ENCODE peak calls at places on chromosomes 2 and 18, in ten cellular contexts. V is NCI-H748 treated with DMSO at 0.1 percent for 48 hours; P is LHCN-M2; B is NCI-H1105; I is smooth muscle cell of the brain vasculature; C is LoVo; X is NCI-H2081; Y is activated T-helper 9 cell treated with anti-CD3 and anti-CD28 coated beads, Interleukin-2, amount 50 U/mL, for 16 hours; T is esophagus squamous epithelium; S is fibroblast of villous mesenchyme. A is an unnamed sample.

GRCh38 chr2:156649596-156649995 is 213.4 kb downstream of the GPD2 start:
- DNase-seq in V (no peak), P (no peak), B (no peak), I (no peak), C (no peak), X (no peak), Y (no peak), T (no peak), S (no peak), A (no peak)

GRCh38 chr2:105380432-105381118 is 18.3 kb downstream of the FHL2 start:
- DNase-seq in V (no peak), P (no peak), B (no peak), I (no peak), C (no peak), X (no peak), Y (no peak), T (no peak), S (peak), A (no peak)

GRCh38 chr2:218605438-218605837 is 2.3 kb upstream of the PLCD4 start:
- DNase-seq in V (no peak), P (peak), B (peak), I (peak), C (no peak), X (peak), Y (no peak), T (no peak), S (peak), A (no peak)

GRCh38 chr2:88016948-88017779 is 817 bp upstream of the RNU2-63P start:
- DNase-seq in V (peak), P (no peak), B (peak), I (no peak), C (peak), X (peak), Y (no peak), T (no peak), S (no peak), A (no peak)

GRCh38 chr2:106272202-106272807 is 78.2 kb upstream of the UXS1 start:
- DNase-seq in V (no peak), P (no peak), B (no peak), I (no peak), C (no peak), X (no peak), Y (no peak), T (no peak), S (no peak), A (no peak)

GRCh38 chr2:149597050-149598013 is 9.8 kb upstream of the MMADHC start:
- DNase-seq in V (peak), P (peak), B (peak), I (no peak), C (peak), X (peak), Y (peak), T (no peak), S (peak), A (peak)

GRCh38 chr2:241499146-241499965 is 9.0 kb downstream of the STK25 start:
- DNase-seq in V (no peak), P (no peak), B (no peak), I (peak), C (no peak), X (peak), Y (no peak), T (no peak), S (no peak), A (no peak)

GRCh38 chr2:201900362-201900761 is 94.0 kb downstream of the CDK15 start:
- DNase-seq in V (peak), P (no peak), B (no peak), I (no peak), C (no peak), X (peak), Y (no peak), T (no peak), S (no peak), A (no peak)

GRCh38 chr2:173252581-173252980 is 102.1 kb upstream of the CDCA7 start:
- DNase-seq in V (no peak), P (no peak), B (no peak), I (no peak), C (no peak), X (peak), Y (no peak), T (no peak), S (no peak), A (no peak)

GRCh38 chr2:231928481-231928880 is 2.3 kb upstream of the NPPC start:
- DNase-seq in V (no peak), P (no peak), B (no peak), I (no peak), C (no peak), X (no peak), Y (no peak), T (no peak), S (no peak), A (no peak)

GRCh38 chr2:134823431-134823830 is 15.0 kb upstream of the ACMSD start:
- DNase-seq in V (no peak), P (no peak), B (no peak), I (no peak), C (no peak), X (no peak), Y (no peak), T (no peak), S (no peak), A (no peak)

GRCh38 chr2:128293426-128293755 is 25.3 kb downstream of the HS6ST1 start:
- DNase-seq in V (no peak), P (no peak), B (no peak), I (no peak), C (no peak), X (no peak), Y (no peak), T (no peak), S (no peak), A (no peak)

GRCh38 chr18:50466634-50467033 is 91.8 kb downstream of the SKA1 start:
- DNase-seq in V (no peak), P (no peak), B (no peak), I (no peak), C (no peak), X (no peak), Y (no peak), T (no peak), S (no peak), A (no peak)

GRCh38 chr2:74514368-74515270 is at the start of gene TLX2:
- DNase-seq in V (peak), P (peak), B (no peak), I (no peak), C (no peak), X (no peak), Y (no peak), T (no peak), S (no peak), A (no peak)

GRCh38 chr2:181778621-181779195 is 98.4 kb upstream of the NEUROD1 start:
- DNase-seq in V (no peak), P (no peak), B (no peak), I (no peak), C (peak), X (no peak), Y (no peak), T (no peak), S (peak), A (no peak)

GRCh38 chr2:45922577-45922988 is 271.1 kb downstream of the PRKCE start:
- DNase-seq in V (no peak), P (peak), B (no peak), I (no peak), C (no peak), X (peak), Y (no peak), T (no peak), S (peak), A (no peak)

GRCh38 chr18:27121108-27121507 is 64.0 kb downstream of the CHST9 start:
- DNase-seq in V (no peak), P (no peak), B (no peak), I (no peak), C (no peak), X (no peak), Y (no peak), T (no peak), S (no peak), A (no peak)

GRCh38 chr2:119424284-119425118 is 7.2 kb upstream of the TMEM37 start:
- DNase-seq in V (no peak), P (no peak), B (no peak), I (no peak), C (no peak), X (no peak), Y (no peak), T (no peak), S (no peak), A (no peak)

GRCh38 chr2:31429759-31430438 is 15.4 kb upstream of the XDH start:
- DNase-seq in V (no peak), P (peak), B (no peak), I (no peak), C (peak), X (no peak), Y (peak), T (no peak), S (no peak), A (no peak)

GRCh38 chr2:226903179-226903578 is 67.3 kb downstream of the RHBDD1 start:
- DNase-seq in V (no peak), P (peak), B (no peak), I (peak), C (no peak), X (no peak), Y (no peak), T (no peak), S (peak), A (no peak)

GRCh38 chr2:203928849-203929248 is 7.7 kb upstream of the ICOS start:
- DNase-seq in V (no peak), P (peak), B (no peak), I (no peak), C (no peak), X (no peak), Y (no peak), T (no peak), S (peak), A (no peak)

GRCh38 chr18:2535419-2535910 is 35.8 kb downstream of the METTL4 start:
- DNase-seq in V (no peak), P (no peak), B (no peak), I (no peak), C (no peak), X (no peak), Y (no peak), T (no peak), S (no peak), A (no peak)

GRCh38 chr2:26905341-26906198 is 57.6 kb downstream of the DPYSL5 start:
- DNase-seq in V (no peak), P (no peak), B (no peak), I (no peak), C (no peak), X (no peak), Y (no peak), T (no peak), S (no peak), A (no peak)

A was measured in neural crest cell.